ENCODE peak calls at places on chromosomes 13 and 19, in five cellular contexts. O is GM12878, Q is fibroblast of villous mesenchyme, S is heart left ventricle, X is GM23248. E is an unnamed sample.

GRCh38 chr19:29439688-29440550 is 85.9 kb upstream of the VSTM2B start:
- DNase-seq in X (no peak), O (no peak), S (no peak), Q (no peak), E (no peak)

GRCh38 chr13:20425819-20426219 is 99.8 kb downstream of the CRYL1 start:
- DNase-seq in O (no peak), S (no peak), X (no peak), Q (no peak), E (no peak)

GRCh38 chr19:2923510-2923909 is 21.3 kb downstream of the ZNF77 start:
- DNase-seq in Q (peak), S (no peak), X (peak), O (no peak), E (no peak)

GRCh38 chr19:982567-983170 is 1.5 kb upstream of the WDR18 start:
- DNase-seq in X (peak), Q (peak), S (peak), O (no peak), E (no peak)

GRCh38 chr13:30034448-30034795 is 184.0 kb upstream of the UBL3 start:
- DNase-seq in Q (peak), O (no peak), X (peak), S (no peak), E (no peak)

GRCh38 chr19:31231181-31231580 is 118.1 kb downstream of the TSHZ3 start:
- DNase-seq in O (no peak), Q (no peak), S (no peak), X (peak), E (no peak)

GRCh38 chr19:4715529-4716221 is 8.0 kb downstream of the DPP9 start:
- DNase-seq in Q (no peak), S (peak), X (no peak), O (no peak), E (no peak)

GRCh38 chr19:53086949-53087348 is 16.3 kb downstream of the ZNF160 start:
- DNase-seq in X (no peak), S (peak), Q (no peak), O (no peak), E (no peak)

GRCh38 chr19:2455481-2456300 is 1.1 kb downstream of the LMNB2 start:
- DNase-seq in Q (no peak), S (peak), X (peak), O (no peak), E (no peak)

GRCh38 chr13:75635101-75635620 is 969 bp upstream of the LMO7 start:
- DNase-seq in O (no peak), S (no peak), X (peak), Q (peak), E (no peak)

GRCh38 chr19:13079542-13079986 is 23.1 kb downstream of the LYL1 start:
- DNase-seq in X (peak), O (no peak), Q (peak), S (peak), E (no peak)

GRCh38 chr19:49422407-49423277 is 599 bp downstream of the PTH2 start:
- DNase-seq in S (peak), Q (peak), O (no peak), X (peak), E (no peak)

GRCh38 chr13:113599396-113599795 is 14.8 kb downstream of the TFDP1 start:
- DNase-seq in Q (no peak), X (no peak), S (no peak), O (no peak), E (no peak)

GRCh38 chr13:43653980-43654379 is 132.8 kb downstream of the ENOX1 start:
- DNase-seq in X (no peak), S (no peak), O (no peak), Q (no peak), E (no peak)

GRCh38 chr13:109314101-109314500 is 472.3 kb downstream of the IRS2 start:
- DNase-seq in Q (no peak), S (no peak), O (no peak), X (no peak), E (no peak)

GRCh38 chr19:52527954-52528326 is 472 bp downstream of the ZNF808 start:
- DNase-seq in Q (no peak), S (peak), O (no peak), X (peak), E (no peak)

GRCh38 chr19:1080360-1081161 is 13.6 kb downstream of the ARHGAP45 start:
- DNase-seq in O (no peak), Q (no peak), X (no peak), S (no peak), E (no peak)

GRCh38 chr13:100668408-100668807 is 6.2 kb downstream of the TMTC4 start:
- DNase-seq in O (no peak), X (peak), Q (no peak), S (no peak), E (no peak)

GRCh38 chr19:48637449-48637947 is 319 bp upstream of the DBP start:
- DNase-seq in X (peak), S (peak), O (peak), Q (peak), E (peak)

GRCh38 chr13:31957772-31958171 is 73.8 kb upstream of the FRY start:
- DNase-seq in Q (no peak), S (no peak), O (no peak), X (no peak), E (no peak)

GRCh38 chr19:5012688-5013457 is 44.0 kb downstream of the KDM4B start:
- DNase-seq in Q (no peak), X (no peak), S (no peak), O (no peak), E (no peak)

GRCh38 chr19:41707502-41707812 is 969 bp upstream of the CEACAM5 start:
- DNase-seq in O (no peak), S (no peak), Q (no peak), X (no peak), E (no peak)

GRCh38 chr19:41707871-41708371 is 505 bp upstream of the CEACAM5 start:
- DNase-seq in S (no peak), X (no peak), O (no peak), Q (no peak), E (no peak)

GRCh38 chr19:41705393-41706174 is 2.8 kb upstream of the CEACAM5 start:
- DNase-seq in Q (peak), S (no peak), X (peak), O (no peak), E (no peak)

GRCh38 chr19:41708481-41708880 is at the start of gene CEACAM5:
- DNase-seq in X (no peak), S (no peak), Q (no peak), O (no peak), E (no peak)

GRCh38 chr19:41706741-41707501 is 1.5 kb upstream of the CEACAM5 start:
- DNase-seq in S (peak), X (peak), O (peak), Q (peak), E (no peak)
- H3K4me3 ChIP-seq in S (no peak), X (no peak), O (no peak), Q (no peak), E (no peak)

GRCh38 chr19:23855676-23856075 is 59.0 kb upstream of the ZNF726 start:
- DNase-seq in Q (no peak), X (no peak), S (no peak), O (no peak), E (no peak)
- H3K4me3 ChIP-seq in Q (no peak), X (no peak), S (no peak), O (no peak), E (no peak)

GRCh38 chr19:45883586-45883880 is 2.4 kb downstream of the IRF2BP1 start:
- DNase-seq in X (no peak), Q (no peak), S (no peak), O (no peak), E (no peak)
- H3K4me3 ChIP-seq in X (peak), Q (no peak), S (no peak), O (peak), E (no peak)

GRCh38 chr13:45305079-45305478 is 35.9 kb downstream of the TPT1 start:
- DNase-seq in X (no peak), O (no peak), Q (no peak), S (no peak), E (no peak)

GRCh38 chr13:45315520-45316167 is 25.3 kb downstream of the TPT1 start:
- DNase-seq in O (no peak), Q (no peak), S (no peak), X (no peak), E (no peak)

GRCh38 chr13:45314822-45315221 is 26.2 kb downstream of the TPT1 start:
- DNase-seq in X (no peak), Q (no peak), S (no peak), O (no peak), E (no peak)

GRCh38 chr13:45306966-45307365 is 34.0 kb downstream of the TPT1 start:
- DNase-seq in O (no peak), Q (no peak), X (no peak), S (no peak), E (no peak)

GRCh38 chr13:45310341-45311138 is 30.4 kb downstream of the TPT1 start:
- DNase-seq in O (no peak), Q (no peak), X (no peak), S (no peak), E (no peak)
- H3K4me3 ChIP-seq in O (peak), Q (peak), X (peak), S (peak), E (peak)

DNA sequence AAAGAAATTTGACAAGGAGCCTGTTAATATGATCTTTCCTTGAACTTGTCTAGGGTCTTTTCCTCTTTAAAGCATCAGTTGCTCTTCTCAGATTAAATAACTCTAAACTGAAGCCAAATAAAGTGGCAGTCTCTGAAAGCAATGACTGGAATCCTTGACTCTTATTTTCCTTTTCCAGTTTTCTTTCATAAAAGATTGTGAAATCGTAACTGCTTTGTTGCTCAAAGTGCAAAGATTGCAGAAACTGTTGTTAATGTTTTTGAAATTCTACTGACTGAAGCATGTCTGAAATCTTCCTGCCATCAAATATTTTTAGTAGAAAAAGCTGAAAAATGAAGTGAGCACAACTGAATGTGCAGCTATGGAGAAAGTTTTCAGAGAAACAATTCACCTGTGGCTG is 1.9 kb downstream of the NHLRC3 start:
- DNase-seq in Q (peak), O (no peak), X (peak), S (no peak), E (no peak)
- H3K4me3 ChIP-seq in Q (peak), O (peak), X (no peak), S (no peak), E (no peak)

DNA sequence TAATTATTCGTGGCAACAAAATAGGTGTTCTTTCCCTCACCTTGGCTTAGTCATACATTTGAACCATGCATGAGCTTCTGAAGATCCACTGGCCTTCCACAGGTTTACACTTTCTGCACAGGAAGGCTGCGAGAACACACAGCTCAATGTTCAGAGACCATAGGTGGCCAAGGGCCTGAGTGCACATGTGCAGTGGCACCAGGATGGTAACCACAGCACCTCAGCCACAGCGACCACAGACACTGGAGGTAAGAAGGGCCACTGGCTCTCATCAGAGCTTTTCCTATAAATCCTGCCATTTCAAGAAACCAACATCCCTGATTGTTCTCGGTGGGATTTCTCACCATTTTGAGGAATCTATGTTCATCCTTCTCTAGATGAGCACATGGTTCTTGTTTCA is 1.6 kb downstream of the DCLK1 start:
- DNase-seq in Q (no peak), S (no peak), X (no peak), O (no peak), E (no peak)
- H3K4me3 ChIP-seq in Q (no peak), S (no peak), X (no peak), O (no peak), E (no peak)

GRCh38 chr19:18007939-18008673 is at the start of gene ARRDC2:
- DNase-seq in O (no peak), Q (peak), X (peak), S (peak), E (peak)

GRCh38 chr19:18008814-18009213 is 844 bp downstream of the ARRDC2 start:
- DNase-seq in S (no peak), Q (no peak), O (no peak), X (no peak), E (no peak)

GRCh38 chr19:18007605-18007938 is 398 bp upstream of the ARRDC2 start:
- DNase-seq in Q (no peak), O (no peak), X (no peak), S (no peak), E (no peak)

GRCh38 chr19:18009412-18010066 is 1.6 kb downstream of the ARRDC2 start:
- DNase-seq in S (no peak), Q (no peak), X (peak), O (no peak), E (no peak)

DNA sequence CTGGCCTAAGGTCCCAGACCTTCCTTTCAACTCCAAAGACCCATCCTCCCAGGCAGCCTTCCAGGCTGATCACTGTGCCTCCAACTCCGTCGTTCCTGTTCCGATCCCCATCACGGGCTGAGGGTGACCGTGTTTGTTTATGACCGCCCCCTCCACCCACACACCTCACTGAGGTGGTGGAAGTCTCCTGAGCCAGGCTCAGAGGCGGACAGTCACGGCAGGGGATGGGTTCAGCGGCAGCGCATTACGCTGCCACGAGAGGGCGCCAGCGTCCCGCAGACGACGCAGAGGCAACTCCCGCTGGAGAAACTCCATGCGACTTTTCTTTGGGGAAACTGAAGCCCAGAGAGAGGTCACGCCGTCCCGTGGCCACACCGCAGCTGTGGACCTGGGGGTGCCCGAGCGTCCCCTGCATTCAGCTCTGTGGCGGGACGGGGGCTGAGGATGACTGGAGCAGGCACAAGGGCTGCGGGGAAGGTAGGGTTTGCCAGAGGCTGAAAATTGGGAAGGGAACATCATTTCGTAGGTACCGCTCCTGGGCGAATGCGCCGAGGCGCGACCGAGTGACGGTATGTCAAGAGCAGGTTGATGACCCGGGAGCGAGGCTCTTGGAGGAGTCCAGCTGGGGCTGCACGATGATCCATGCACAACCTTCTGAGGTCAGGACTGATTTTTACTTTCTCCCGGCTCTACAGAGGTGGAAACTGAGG is 920 bp upstream of the ARRDC2 start:
- DNase-seq in O (no peak), Q (peak), X (peak), S (peak), E (no peak)
- H3K4me3 ChIP-seq in O (peak), Q (peak), X (peak), S (peak), E (peak)